ENCODE peak calls at places on chromosome 10, in six cellular contexts. O is CD8-positive, alpha-beta memory T cell; M is ELR; K is GM20000; V is pancreas; I is stimulated activated CD4-positive, alpha-beta T cell treated with anti-CD3 and anti-CD28 coated beads, Interleukin-2, amount 100 ng/mL, for 48 hours. D is an unnamed sample.

GRCh38 chr10:35433851-35434426 is 97.6 kb downstream of the CCNY start:
- DNase-seq in O (no peak), M (no peak), K (no peak), V (no peak), I (no peak), D (no peak)

GRCh38 chr10:84493951-84494848 is 165.8 kb downstream of the CCSER2 start:
- DNase-seq in O (no peak), M (peak; percentile 84), K (no peak), V (no peak), I (no peak), D (no peak)

GRCh38 chr10:43976292-43976691 is 327.6 kb upstream of the ZNF32 start:
- DNase-seq in O (no peak), M (no peak), K (no peak), V (no peak), I (no peak), D (no peak)

GRCh38 chr10:74922921-74923320 is 96.5 kb downstream of the KAT6B start:
- DNase-seq in O (no peak), M (peak; percentile 69), K (no peak), V (no peak), I (no peak), D (no peak)

GRCh38 chr10:101775273-101776131 is at the start of gene FGF8:
- DNase-seq in O (no peak), M (no peak), K (peak; percentile 49), V (no peak), I (no peak), D (peak; percentile 49)

GRCh38 chr10:36634916-36635315 is 490.5 kb upstream of the ANKRD30A start:
- DNase-seq in O (no peak), M (peak; percentile 52), K (no peak), V (no peak), I (no peak), D (no peak)

GRCh38 chr10:48645600-48645999 is 39.1 kb upstream of the WDFY4 start:
- DNase-seq in O (no peak), M (no peak), K (no peak), V (no peak), I (no peak), D (no peak)

GRCh38 chr10:110395350-110396283 is 90.9 kb upstream of the SMNDC1 start:
- DNase-seq in O (no peak), M (peak; percentile 95), K (peak; percentile 74), V (peak; percentile 72), I (no peak), D (peak; percentile 79)

GRCh38 chr10:77186936-77187335 is 450.7 kb downstream of the KCNMA1 start:
- DNase-seq in O (no peak), M (peak; percentile 51), K (no peak), V (no peak), I (no peak), D (no peak)

D was measured in GM13976.